ENCODE peak calls at places on chromosomes 12 and 14, in six cellular contexts. One of them, this sample, is unnamed.

GRCh38 chr14:88316521-88316920 is 6.5 kb downstream of the KCNK10 start:
- DNase-seq in psoas muscle: no peak
- DNase-seq in NCI-H446 treated with DMSO at 0.1 percent for 48 hours: no peak
- DNase-seq in Right ventricle myocardium inferior: no peak
- DNase-seq in NCI-H345: no peak
- DNase-seq in LNCaP clone FGC: no peak
- DNase-seq in this sample: no peak

GRCh38 chr14:50082784-50083466 is 33.4 kb downstream of the VCPKMT start:
- DNase-seq in LNCaP clone FGC: no peak
- DNase-seq in psoas muscle: no peak
- DNase-seq in NCI-H446 treated with DMSO at 0.1 percent for 48 hours: no peak
- DNase-seq in Right ventricle myocardium inferior: no peak
- DNase-seq in NCI-H345: no peak
- DNase-seq in this sample: no peak

GRCh38 chr14:53409974-53410373 is 256.9 kb upstream of the DDHD1 start:
- DNase-seq in NCI-H446 treated with DMSO at 0.1 percent for 48 hours: no peak
- DNase-seq in LNCaP clone FGC: no peak
- DNase-seq in Right ventricle myocardium inferior: no peak
- DNase-seq in psoas muscle: no peak
- DNase-seq in NCI-H345: no peak
- DNase-seq in this sample: no peak

GRCh38 chr14:33954016-33954598 is 3.2 kb upstream of the EGLN3 start:
- DNase-seq in Right ventricle myocardium inferior: no peak
- DNase-seq in LNCaP clone FGC: no peak
- DNase-seq in NCI-H345: no peak
- DNase-seq in psoas muscle: no peak
- DNase-seq in NCI-H446 treated with DMSO at 0.1 percent for 48 hours: peak; percentile 95
- DNase-seq in this sample: peak; percentile 52

GRCh38 chr14:75452900-75453816 is 25.3 kb downstream of the JDP2 start:
- DNase-seq in Right ventricle myocardium inferior: no peak
- DNase-seq in NCI-H446 treated with DMSO at 0.1 percent for 48 hours: no peak
- DNase-seq in psoas muscle: peak; percentile 75
- DNase-seq in LNCaP clone FGC: no peak
- DNase-seq in NCI-H345: no peak
- DNase-seq in this sample: no peak

GRCh38 chr12:52423035-52423434 is 11.1 kb downstream of the KRT75 start:
- DNase-seq in NCI-H345: no peak
- DNase-seq in Right ventricle myocardium inferior: no peak
- DNase-seq in LNCaP clone FGC: no peak
- DNase-seq in psoas muscle: no peak
- DNase-seq in NCI-H446 treated with DMSO at 0.1 percent for 48 hours: no peak
- DNase-seq in this sample: no peak

GRCh38 chr12:82952946-82953345 is 266.2 kb downstream of the TMTC2 start:
- DNase-seq in Right ventricle myocardium inferior: no peak
- DNase-seq in psoas muscle: no peak
- DNase-seq in NCI-H345: no peak
- DNase-seq in NCI-H446 treated with DMSO at 0.1 percent for 48 hours: no peak
- DNase-seq in LNCaP clone FGC: no peak
- DNase-seq in this sample: no peak

GRCh38 chr12:128531153-128531552 is 264.2 kb downstream of the TMEM132C start:
- DNase-seq in Right ventricle myocardium inferior: no peak
- DNase-seq in NCI-H446 treated with DMSO at 0.1 percent for 48 hours: no peak
- DNase-seq in LNCaP clone FGC: no peak
- DNase-seq in psoas muscle: no peak
- DNase-seq in NCI-H345: no peak
- DNase-seq in this sample: no peak

GRCh38 chr14:22531451-22532344 is 57.3 kb downstream of the DAD1 start:
- DNase-seq in Right ventricle myocardium inferior: no peak
- DNase-seq in psoas muscle: no peak
- DNase-seq in NCI-H345: no peak
- DNase-seq in LNCaP clone FGC: no peak
- DNase-seq in NCI-H446 treated with DMSO at 0.1 percent for 48 hours: no peak
- DNase-seq in this sample: no peak